ENCODE peak calls at places on chromosomes 2 and 18, in five cellular contexts. E is cardiac fibroblast, O is progenitor cell of endocrine pancreas, L is right cardiac atrium, W is neural crest cell. I is an unnamed sample.

GRCh38 chr18:811192-812122 is 585 bp downstream of the YES1 start:
- DNase-seq in W (no peak), O (peak), L (no peak), E (peak), I (no peak)

GRCh38 chr18:79961527-79962291 is 2.7 kb upstream of the HSBP1L1 start:
- DNase-seq in L (no peak), E (peak), W (no peak), O (no peak), I (no peak)

GRCh38 chr2:28288620-28289019 is 104.0 kb upstream of the FOSL2 start:
- DNase-seq in L (no peak), W (no peak), O (no peak), E (no peak), I (no peak)

GRCh38 chr18:48135436-48135966 is 205.0 kb upstream of the SMAD2 start:
- DNase-seq in W (no peak), O (no peak), L (no peak), E (no peak), I (no peak)

GRCh38 chr2:96238266-96238665 is 27.5 kb downstream of the TMEM127 start:
- DNase-seq in O (no peak), E (no peak), W (no peak), L (no peak), I (no peak)

GRCh38 chr2:74206180-74206688 is 7.8 kb downstream of the MTHFD2 start:
- DNase-seq in L (no peak), O (no peak), W (no peak), E (peak), I (peak)

GRCh38 chr2:239538357-239539052 is 137.7 kb upstream of the HDAC4 start:
- DNase-seq in L (no peak), E (no peak), W (no peak), O (no peak), I (no peak)

GRCh38 chr2:69181806-69182427 is 168.9 kb downstream of the ANTXR1 start:
- DNase-seq in O (no peak), E (no peak), W (no peak), L (no peak), I (no peak)

GRCh38 chr2:42513252-42513918 is 19.6 kb upstream of the KCNG3 start:
- DNase-seq in E (peak), W (peak), L (no peak), O (no peak), I (no peak)

GRCh38 chr2:225103737-225104141 is 61.5 kb upstream of the DOCK10 start:
- DNase-seq in W (no peak), E (peak), L (no peak), O (no peak), I (peak)

GRCh38 chr2:46311651-46312223 is 14.5 kb downstream of the EPAS1 start:
- DNase-seq in O (no peak), E (peak), L (no peak), W (no peak), I (no peak)

GRCh38 chr2:71157124-71157802 is 26.8 kb downstream of the MPHOSPH10 start:
- DNase-seq in L (peak), O (peak), E (peak), W (peak), I (peak)

GRCh38 chr2:26580751-26581150 is 60.4 kb downstream of the CIB4 start:
- DNase-seq in W (no peak), L (no peak), E (no peak), O (no peak), I (no peak)

GRCh38 chr2:111704246-111704645 is 179.7 kb downstream of the ANAPC1 start:
- DNase-seq in E (peak), L (no peak), O (no peak), W (no peak), I (peak)

GRCh38 chr2:158671381-158672245 is 123.5 kb upstream of the DAPL1 start:
- DNase-seq in W (no peak), L (no peak), O (no peak), E (no peak), I (no peak)

GRCh38 chr18:36212301-36212977 is 25.1 kb downstream of the MOCOS start:
- DNase-seq in O (no peak), W (no peak), E (peak), L (peak), I (no peak)

I was measured in retinal pigment epithelial cell.